ENCODE peak calls at places on chromosomes 1 and 21, in six cellular contexts. One of them, this sample, is unnamed.

GRCh38 chr1:27560271-27561125 is 43.4 kb downstream of the AHDC1 start:
- DNase-seq in H1: no peak
- DNase-seq in GM12891: no peak
- DNase-seq in K562: no peak
- DNase-seq in HepG2: no peak
- DNase-seq in GM12878: no peak
- DNase-seq in this sample: no peak

GRCh38 chr1:184380468-184380867 is 6.4 kb upstream of the C1orf21 start:
- DNase-seq in H1: no peak
- DNase-seq in GM12891: no peak
- DNase-seq in K562: no peak
- DNase-seq in HepG2: no peak
- DNase-seq in GM12878: no peak
- DNase-seq in this sample: no peak

GRCh38 chr21:25735895-25736597 is 1.3 kb downstream of the GABPA start:
- DNase-seq in H1: no peak
- DNase-seq in GM12891: no peak
- DNase-seq in K562: no peak
- DNase-seq in HepG2: peak
- DNase-seq in GM12878: no peak
- DNase-seq in this sample: no peak

GRCh38 chr1:53321366-53321765 is 6.5 kb downstream of the LRP8 start:
- DNase-seq in H1: no peak
- DNase-seq in GM12891: no peak
- DNase-seq in K562: no peak
- DNase-seq in HepG2: no peak
- DNase-seq in GM12878: no peak
- DNase-seq in this sample: no peak

GRCh38 chr1:94863919-94864318 is 43.8 kb downstream of the SLC44A3 start:
- DNase-seq in H1: no peak
- DNase-seq in GM12891: no peak
- DNase-seq in K562: no peak
- DNase-seq in HepG2: peak
- DNase-seq in GM12878: no peak
- DNase-seq in this sample: no peak

GRCh38 chr1:6234502-6235295 is 1.1 kb downstream of the ICMT start:
- DNase-seq in H1: no peak
- DNase-seq in GM12891: no peak
- DNase-seq in K562: no peak
- DNase-seq in HepG2: no peak
- DNase-seq in GM12878: no peak
- DNase-seq in this sample: no peak

GRCh38 chr1:91529856-91530255 is 29.2 kb downstream of the CDC7 start:
- DNase-seq in H1: no peak
- DNase-seq in GM12891: no peak
- DNase-seq in K562: no peak
- DNase-seq in HepG2: no peak
- DNase-seq in GM12878: no peak
- DNase-seq in this sample: no peak

GRCh38 chr21:42784276-42784675 is 95.1 kb downstream of the WDR4 start:
- DNase-seq in H1: no peak
- DNase-seq in GM12891: no peak
- DNase-seq in K562: no peak
- DNase-seq in HepG2: no peak
- DNase-seq in GM12878: no peak
- DNase-seq in this sample: no peak

GRCh38 chr1:154186177-154186576 is 5.7 kb downstream of the TPM3 start:
- DNase-seq in H1: peak
- DNase-seq in GM12891: peak
- DNase-seq in K562: peak
- DNase-seq in HepG2: peak
- DNase-seq in GM12878: no peak
- DNase-seq in this sample: peak

GRCh38 chr1:76038306-76039004 is 36.1 kb upstream of the ST6GALNAC3 start:
- DNase-seq in H1: no peak
- DNase-seq in GM12891: no peak
- DNase-seq in K562: no peak
- DNase-seq in HepG2: no peak
- DNase-seq in GM12878: no peak
- DNase-seq in this sample: no peak

GRCh38 chr1:7406641-7407546 is 364.2 kb upstream of the VAMP3 start:
- DNase-seq in H1: no peak
- DNase-seq in GM12891: peak
- DNase-seq in K562: no peak
- DNase-seq in HepG2: no peak
- DNase-seq in GM12878: peak
- DNase-seq in this sample: no peak

GRCh38 chr1:63321788-63322247 is 549 bp upstream of the FOXD3 start:
- DNase-seq in H1: no peak
- DNase-seq in GM12891: no peak
- DNase-seq in K562: no peak
- DNase-seq in HepG2: no peak
- DNase-seq in GM12878: no peak
- DNase-seq in this sample: no peak

GRCh38 chr1:193005785-193006184 is 53.4 kb downstream of the UCHL5 start:
- DNase-seq in H1: no peak
- DNase-seq in GM12891: no peak
- DNase-seq in K562: no peak
- DNase-seq in HepG2: no peak
- DNase-seq in GM12878: no peak
- DNase-seq in this sample: no peak

GRCh38 chr21:43623588-43623987 is 35.7 kb downstream of the HSF2BP start:
- DNase-seq in H1: no peak
- DNase-seq in GM12891: no peak
- DNase-seq in K562: no peak
- DNase-seq in HepG2: no peak
- DNase-seq in GM12878: no peak
- DNase-seq in this sample: no peak

GRCh38 chr1:22262583-22262982 is 119.7 kb upstream of the WNT4 start:
- DNase-seq in H1: peak
- DNase-seq in GM12891: no peak
- DNase-seq in K562: peak
- DNase-seq in HepG2: no peak
- DNase-seq in GM12878: no peak
- DNase-seq in this sample: no peak

GRCh38 chr1:94633051-94633450 is 91.5 kb upstream of the F3 start:
- DNase-seq in H1: no peak
- DNase-seq in GM12891: no peak
- DNase-seq in K562: no peak
- DNase-seq in HepG2: no peak
- DNase-seq in GM12878: no peak
- DNase-seq in this sample: no peak

GRCh38 chr1:156866679-156867015 is 6.0 kb downstream of the NTRK1 start:
- DNase-seq in H1: no peak
- DNase-seq in GM12891: no peak
- DNase-seq in K562: no peak
- DNase-seq in HepG2: no peak
- DNase-seq in GM12878: no peak
- DNase-seq in this sample: no peak

GRCh38 chr1:12618661-12619395 is 818 bp upstream of the DHRS3 start:
- DNase-seq in H1: no peak
- DNase-seq in GM12891: no peak
- DNase-seq in K562: peak
- DNase-seq in HepG2: peak
- DNase-seq in GM12878: no peak
- DNase-seq in this sample: no peak

DNA sequence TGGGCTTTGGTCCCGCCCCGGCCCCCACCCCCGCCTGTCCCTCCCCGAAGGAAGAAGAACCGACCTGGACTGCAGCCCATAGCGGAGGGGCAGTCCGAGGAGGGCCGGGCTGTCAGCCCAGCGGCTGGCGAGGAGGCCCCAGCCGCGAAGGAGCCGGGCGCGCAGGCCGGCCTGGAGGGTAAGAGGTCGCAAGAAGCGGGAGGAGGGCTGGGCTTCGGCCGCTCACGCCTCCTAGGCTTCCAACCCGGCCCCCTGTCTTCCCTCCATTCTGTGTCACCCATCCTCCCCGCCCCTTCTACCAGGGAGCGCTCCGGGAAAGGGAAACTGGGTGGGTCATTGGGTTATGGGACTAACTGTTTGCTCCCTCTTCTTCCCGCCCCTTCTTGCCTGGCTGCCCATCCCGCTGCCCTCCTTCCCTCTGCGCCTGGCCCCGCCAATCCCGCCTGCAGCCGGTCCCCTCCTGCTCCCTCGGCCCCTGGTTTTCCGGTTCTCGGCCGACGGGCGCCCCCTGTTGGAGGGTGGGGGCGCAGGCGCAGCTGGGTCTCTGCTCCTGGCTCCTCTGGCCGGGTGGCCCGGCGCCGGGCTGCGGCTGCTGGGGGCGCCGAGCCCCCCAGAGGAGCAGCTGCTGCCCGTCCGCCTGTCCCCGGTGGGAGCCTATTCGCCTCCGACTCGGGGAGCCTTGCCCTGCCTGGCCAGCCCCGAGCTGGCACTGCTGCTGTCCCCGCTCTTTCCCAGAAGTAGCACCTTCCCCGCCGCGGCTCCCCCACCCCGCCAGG is 2.4 kb downstream of the RUSC1 start:
- DNase-seq in H1: peak
- DNase-seq in GM12891: peak
- DNase-seq in K562: peak
- DNase-seq in HepG2: peak
- DNase-seq in GM12878: no peak
- DNase-seq in this sample: peak
- TF ChIP-seq POLR2A in H1: no peak
- TF ChIP-seq POLR2A in GM12891: no peak
- TF ChIP-seq POLR2A in K562: no peak
- TF ChIP-seq POLR2A in HepG2: no peak
- TF ChIP-seq POLR2A in GM12878: no peak
- TF ChIP-seq POLR2A in this sample: no peak

GRCh38 chr1:230246551-230246950 is 179.5 kb downstream of the GALNT2 start:
- DNase-seq in H1: no peak
- DNase-seq in GM12891: no peak
- DNase-seq in K562: no peak
- DNase-seq in HepG2: no peak
- DNase-seq in GM12878: no peak
- DNase-seq in this sample: no peak

GRCh38 chr1:230240446-230241076 is 173.5 kb downstream of the GALNT2 start:
- DNase-seq in H1: no peak
- DNase-seq in GM12891: no peak
- DNase-seq in K562: no peak
- DNase-seq in HepG2: no peak
- DNase-seq in GM12878: no peak
- DNase-seq in this sample: no peak

GRCh38 chr1:230243583-230244377 is 176.7 kb downstream of the GALNT2 start:
- DNase-seq in H1: no peak
- DNase-seq in GM12891: no peak
- DNase-seq in K562: no peak
- DNase-seq in HepG2: no peak
- DNase-seq in GM12878: no peak
- DNase-seq in this sample: no peak

GRCh38 chr1:230243146-230243545 is 176.1 kb downstream of the GALNT2 start:
- DNase-seq in H1: no peak
- DNase-seq in GM12891: no peak
- DNase-seq in K562: no peak
- DNase-seq in HepG2: no peak
- DNase-seq in GM12878: no peak
- DNase-seq in this sample: no peak

DNA sequence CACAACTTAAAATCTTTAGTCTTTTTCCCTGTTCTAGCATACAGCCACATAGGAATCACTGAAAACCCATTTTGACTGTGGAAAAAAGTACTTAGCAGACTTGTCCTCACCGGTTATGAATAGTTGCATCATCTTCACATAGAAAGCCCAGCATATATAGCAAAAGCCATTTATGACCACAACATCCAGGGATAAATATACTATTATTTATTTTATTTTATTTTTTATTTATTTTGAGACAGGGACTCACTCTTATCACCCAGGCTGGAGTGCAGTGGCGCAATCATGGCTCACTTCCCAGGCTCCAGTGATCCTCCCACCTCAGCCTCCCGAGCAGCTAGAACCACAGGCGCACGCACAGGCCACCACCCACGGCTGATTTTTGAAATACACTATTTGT is 175.3 kb downstream of the GALNT2 start:
- DNase-seq in H1: no peak
- DNase-seq in GM12891: no peak
- DNase-seq in K562: no peak
- DNase-seq in HepG2: no peak
- DNase-seq in GM12878: no peak
- DNase-seq in this sample: no peak
- TF ChIP-seq TAF1 in H1: no peak
- TF ChIP-seq TAF1 in GM12891: no peak
- TF ChIP-seq TAF1 in K562: no peak
- TF ChIP-seq TAF1 in HepG2: no peak
- TF ChIP-seq TAF1 in GM12878: no peak
- TF ChIP-seq TAF1 in this sample: no peak

DNA sequence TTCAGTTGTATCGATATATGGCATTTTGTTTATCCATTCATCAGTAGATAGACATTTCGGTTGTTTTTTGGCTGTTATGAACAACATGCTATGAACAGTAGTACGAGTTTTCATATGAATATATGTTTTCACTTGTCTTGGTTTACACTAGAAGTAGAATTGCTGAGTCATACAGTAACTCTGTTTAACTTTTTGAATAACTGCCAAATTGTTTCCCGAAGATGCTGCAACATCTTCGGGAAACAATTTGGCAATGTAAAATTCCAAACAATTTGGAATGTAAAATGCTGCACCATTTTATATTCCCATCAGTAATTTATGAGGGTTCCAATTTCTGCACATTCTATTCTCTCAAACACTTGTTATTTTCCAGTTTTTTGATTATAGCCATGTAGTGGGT is 11.5 kb downstream of the PCBP3 start:
- DNase-seq in H1: no peak
- DNase-seq in GM12891: no peak
- DNase-seq in K562: no peak
- DNase-seq in HepG2: no peak
- DNase-seq in GM12878: no peak
- DNase-seq in this sample: no peak
- TF ChIP-seq POLR2AphosphoS5 in H1: no peak
- TF ChIP-seq POLR2AphosphoS5 in GM12891: no peak
- TF ChIP-seq POLR2AphosphoS5 in K562: no peak
- TF ChIP-seq POLR2AphosphoS5 in HepG2: no peak
- TF ChIP-seq POLR2AphosphoS5 in GM12878: no peak
- TF ChIP-seq POLR2AphosphoS5 in this sample: no peak

DNA sequence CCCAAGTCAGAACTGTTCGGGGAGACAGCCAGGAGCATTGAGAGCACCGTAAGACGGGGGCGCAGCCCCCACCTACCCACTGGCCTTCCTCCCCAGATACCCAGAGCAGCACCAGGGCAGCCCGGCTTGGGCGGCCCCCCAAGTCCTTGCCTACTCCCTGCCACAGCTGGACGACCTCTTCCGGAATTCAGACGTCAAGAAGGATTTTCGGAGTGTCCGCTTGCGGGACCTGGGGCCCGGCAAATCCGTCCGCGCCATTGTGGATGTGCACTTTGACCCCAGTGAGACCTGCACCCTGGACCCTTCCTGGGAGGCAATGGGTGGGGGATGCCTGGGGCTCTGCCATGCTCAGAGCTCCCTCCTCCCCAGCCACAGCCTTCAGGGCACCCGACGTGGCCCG is 26.7 kb downstream of the RNF223 start:
- DNase-seq in H1: no peak
- DNase-seq in GM12891: no peak
- DNase-seq in K562: no peak
- DNase-seq in HepG2: no peak
- DNase-seq in GM12878: no peak
- DNase-seq in this sample: no peak
- TF ChIP-seq POLR2A in H1: no peak
- TF ChIP-seq POLR2A in GM12891: no peak
- TF ChIP-seq POLR2A in K562: no peak
- TF ChIP-seq POLR2A in HepG2: no peak
- TF ChIP-seq POLR2A in GM12878: no peak
- TF ChIP-seq POLR2A in this sample: no peak

This sample was measured in GM12892.